ENCODE peak calls at places on chromosomes 3 and 15, in eight cellular contexts. V is upper lobe of right lung, J is HAP-1, Y is heart left ventricle, Q is lower lobe of right lung, M is NT2/D1, U is OCI-LY7, X is gastrocnemius medialis. E is an unnamed sample. For H3K4me1, the result is how much of the 10 kb centered on the place peaks cover.

GRCh38 chr3:45756055-45756454 is 40.3 kb downstream of the SLC6A20 start:
- DNase-seq in X (no peak), U (no peak), V (no peak), Q (no peak), J (no peak), Y (no peak), M (no peak), E (no peak)

GRCh38 chr3:40120816-40121215 is 188.7 kb upstream of the EIF1B start:
- DNase-seq in X (no peak), V (no peak), Q (no peak), J (no peak), M (no peak), Y (no peak), U (no peak), E (peak)

GRCh38 chr3:168467085-168467714 is 371.5 kb upstream of the GOLIM4 start:
- DNase-seq in X (no peak), Y (peak), J (peak), V (no peak), M (peak), Q (no peak), U (no peak), E (peak)

GRCh38 chr3:143590660-143591059 is 257.6 kb downstream of the SLC9A9 start:
- DNase-seq in Q (no peak), J (no peak), Y (no peak), X (no peak), V (no peak), U (no peak), M (no peak), E (no peak)

GRCh38 chr15:60349589-60349988 is 48.2 kb downstream of the ANXA2 start:
- DNase-seq in M (no peak), U (no peak), Y (no peak), Q (no peak), J (no peak), X (no peak), V (no peak), E (no peak)

GRCh38 chr3:112759681-112760080 is 87.0 kb downstream of the CD200R1L start:
- DNase-seq in Q (no peak), U (no peak), X (no peak), Y (no peak), V (no peak), M (no peak), J (no peak), E (no peak)

GRCh38 chr3:45712434-45713110 is 23.4 kb downstream of the SACM1L start:
- DNase-seq in M (no peak), J (no peak), X (no peak), Q (no peak), Y (no peak), V (no peak), U (no peak), E (peak)

GRCh38 chr3:60303160-60303559 is 948.1 kb downstream of the FHIT start:
- DNase-seq in X (no peak), J (no peak), Q (no peak), Y (no peak), M (no peak), U (no peak), V (no peak), E (peak)

GRCh38 chr3:27986204-27986879 is 255.1 kb upstream of the CMC1 start:
- DNase-seq in M (peak), J (no peak), V (no peak), X (no peak), Y (no peak), U (no peak), Q (no peak), E (no peak)

GRCh38 chr3:195030791-195031321 is 240.1 kb downstream of the XXYLT1 start:
- DNase-seq in Y (no peak), U (no peak), M (no peak), J (no peak), Q (no peak), X (no peak), V (peak), E (no peak)

GRCh38 chr15:25875551-25875950 is 12.4 kb upstream of the ATP10A start:
- DNase-seq in U (no peak), Q (no peak), X (no peak), J (no peak), Y (no peak), V (no peak), M (no peak), E (no peak)

GRCh38 chr15:26453914-26454313 is 319.0 kb downstream of the GABRB3 start:
- DNase-seq in Q (no peak), M (no peak), X (no peak), V (no peak), J (no peak), U (no peak), Y (no peak), E (no peak)

GRCh38 chr15:42919794-42920280 is 741 bp downstream of the TTBK2 start:
- DNase-seq in Y (no peak), U (peak), M (no peak), X (peak), J (peak), Q (no peak), V (no peak), E (peak)

GRCh38 chr3:135927170-135927569 is 38.4 kb upstream of the PPP2R3A start:
- DNase-seq in V (no peak), J (no peak), Q (no peak), M (no peak), X (no peak), U (no peak), Y (no peak), E (no peak)

GRCh38 chr3:134377896-134378295 is 3.6 kb upstream of the AMOTL2 start:
- DNase-seq in U (no peak), Q (peak), V (peak), Y (no peak), X (no peak), J (no peak), M (no peak), E (no peak)

GRCh38 chr15:62119224-62119925 is 45.7 kb downstream of the C2CD4B start:
- DNase-seq in Y (no peak), V (no peak), Q (no peak), U (peak), X (peak), J (no peak), M (no peak), E (peak)

GRCh38 chr3:177553586-177553985 is 356.3 kb upstream of the TBL1XR1 start:
- DNase-seq in V (no peak), Y (no peak), Q (no peak), M (no peak), J (no peak), U (no peak), X (no peak), E (no peak)

GRCh38 chr3:134807189-134807588 is 12.1 kb downstream of the EPHB1 start:
- DNase-seq in M (no peak), J (no peak), Y (no peak), U (no peak), X (no peak), Q (no peak), V (no peak), E (no peak)

GRCh38 chr15:68220967-68221366 is 8.6 kb downstream of the CLN6 start:
- DNase-seq in V (no peak), Y (no peak), M (no peak), J (no peak), Q (no peak), U (no peak), X (no peak), E (no peak)

GRCh38 chr3:107133891-107134290 is 243.3 kb upstream of the CCDC54 start:
- DNase-seq in M (no peak), X (no peak), J (no peak), Q (no peak), V (no peak), Y (no peak), U (no peak), E (no peak)

GRCh38 chr3:126352476-126353454 is 4.4 kb downstream of the KLF15 start:
- DNase-seq in U (no peak), M (no peak), X (peak), Y (peak), V (peak), J (peak), Q (peak), E (no peak)

GRCh38 chr3:6035626-6036025 is 825.3 kb upstream of the GRM7 start:
- DNase-seq in U (no peak), Y (no peak), V (peak), Q (no peak), M (no peak), X (no peak), J (no peak), E (no peak)

GRCh38 chr3:44000586-44000985 is 241.1 kb upstream of the TOPAZ1 start:
- DNase-seq in Q (no peak), M (no peak), V (no peak), J (no peak), U (peak), X (no peak), Y (no peak), E (peak)

GRCh38 chr3:73558399-73559075 is 66.2 kb downstream of the PDZRN3 start:
- DNase-seq in J (no peak), Q (no peak), U (no peak), X (peak), M (no peak), Y (no peak), V (no peak), E (peak)

GRCh38 chr15:39741258-39741657 is 41.4 kb downstream of the FSIP1 start:
- DNase-seq in V (no peak), U (no peak), Q (no peak), M (no peak), J (no peak), X (no peak), Y (no peak), E (peak)

GRCh38 chr3:111541911-111542483 is at the start of gene CD96:
- DNase-seq in V (no peak), Y (no peak), Q (no peak), X (no peak), J (no peak), U (no peak), M (no peak), E (peak)

GRCh38 chr3:58688563-58688962 is 22.0 kb upstream of the FAM3D start:
- DNase-seq in Q (no peak), J (no peak), M (no peak), U (no peak), Y (no peak), V (no peak), X (no peak), E (no peak)

GRCh38 chr3:44914936-44915335 is 40.5 kb downstream of the TGM4 start:
- DNase-seq in X (no peak), Y (no peak), U (peak), M (no peak), Q (no peak), J (peak), V (no peak), E (no peak)

GRCh38 chr15:65060641-65061397 is 7.0 kb downstream of the RASL12 start:
- DNase-seq in V (no peak), M (no peak), U (no peak), X (no peak), Y (no peak), J (no peak), Q (no peak), E (no peak)

GRCh38 chr3:39329493-39329892 is at the start of gene CCR8:
- DNase-seq in U (no peak), X (no peak), M (no peak), Q (no peak), V (no peak), J (no peak), Y (no peak), E (no peak)

GRCh38 chr3:108067768-108068167 is 23.1 kb downstream of the CD47 start:
- DNase-seq in V (no peak), U (no peak), Q (no peak), J (no peak), Y (no peak), X (no peak), M (no peak), E (no peak)

GRCh38 chr3:32399030-32399620 is 7.5 kb downstream of the CMTM7 start:
- DNase-seq in U (peak), Q (no peak), Y (no peak), M (peak), J (peak), X (no peak), V (no peak), E (peak)

GRCh38 chr15:91200101-91200754 is 100.2 kb downstream of the SV2B start:
- DNase-seq in J (no peak), Q (no peak), Y (no peak), V (no peak), M (no peak), U (no peak), X (no peak), E (no peak)

GRCh38 chr3:184506579-184506978 is 55.0 kb upstream of the EPHB3 start:
- DNase-seq in J (no peak), Y (no peak), M (no peak), V (no peak), Q (no peak), X (no peak), U (no peak), E (peak)

GRCh38 chr15:42800731-42801474 is 64.0 kb upstream of the CDAN1 start:
- DNase-seq in X (no peak), U (peak), M (peak), V (no peak), Y (no peak), Q (no peak), J (peak), E (no peak)

DNA sequence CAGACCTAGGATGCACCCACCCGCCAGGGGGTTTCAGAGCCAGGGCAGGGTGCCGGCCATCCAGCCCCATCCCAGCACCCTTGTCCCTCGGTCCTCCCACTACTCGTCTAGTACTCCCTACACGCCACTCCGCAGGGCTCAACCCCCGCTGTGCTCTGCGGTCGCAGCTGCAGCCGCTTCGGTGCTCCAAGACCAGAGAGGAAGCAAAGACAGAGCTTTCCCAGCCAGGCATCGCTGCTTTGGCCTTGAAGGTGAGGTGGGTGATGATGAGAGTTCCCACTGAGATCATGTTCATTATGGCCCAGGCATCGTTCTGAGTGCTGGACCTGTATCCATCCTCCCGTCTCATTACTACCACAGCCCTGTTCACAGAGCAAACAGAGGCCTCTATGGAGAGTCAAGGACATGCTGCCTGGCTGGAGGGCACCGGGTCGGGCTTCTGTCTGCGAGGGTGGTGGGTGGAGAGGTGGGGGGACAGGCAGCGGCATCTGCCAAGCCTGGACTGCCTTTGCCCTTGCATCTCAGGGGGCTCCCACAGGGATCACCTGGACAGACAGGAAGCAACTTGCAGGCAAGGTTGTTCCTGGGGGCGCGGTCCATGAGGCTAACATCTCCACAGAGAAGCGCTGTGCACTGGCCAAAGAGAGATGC is 66.9 kb downstream of the KLF13 start:
- DNase-seq in M (no peak), J (no peak), U (peak), Q (no peak), Y (peak), X (no peak), V (no peak), E (no peak)
- H3K4me3 ChIP-seq in M (no peak), J (no peak), U (peak), Q (peak), Y (no peak), X (no peak), V (peak), E (no peak)

DNA sequence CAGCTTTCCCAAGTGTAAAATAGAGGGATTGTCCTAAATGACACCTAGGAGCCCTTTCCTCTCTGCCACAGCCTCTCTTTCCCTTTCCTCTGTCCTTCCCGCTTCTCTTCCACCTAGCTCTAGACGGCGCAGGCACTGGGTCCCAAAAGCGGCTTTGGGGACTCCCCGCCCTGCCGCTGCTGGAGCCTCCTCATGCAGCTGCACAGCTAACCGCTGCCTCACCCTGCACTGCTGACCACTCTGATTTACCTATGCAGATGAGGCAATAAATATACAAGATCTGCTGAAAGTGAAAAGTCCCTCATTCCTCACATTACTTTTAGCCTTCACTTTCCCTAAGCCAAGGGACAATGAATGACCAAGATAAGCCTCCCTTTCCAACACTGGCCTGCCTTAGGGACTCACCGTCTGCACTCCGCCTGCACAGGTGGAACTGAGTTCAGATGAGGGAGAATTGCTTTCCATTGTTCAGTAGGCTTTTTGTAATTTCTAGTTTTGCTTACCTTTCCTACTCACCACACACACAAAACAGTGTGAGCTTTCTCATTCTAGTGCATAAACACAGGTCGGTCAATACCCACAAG is 197.5 kb upstream of the BCL6 start:
- DNase-seq in X (no peak), Q (no peak), M (no peak), J (no peak), V (no peak), U (peak), Y (no peak), E (no peak)
- H3K4me1 ChIP-seq in X (under half), Q (under half), M (under half), J (under half), V (under half), U (half or more), Y (under half), E (under half)

GRCh38 chr3:35640736-35641135 is 1.4 kb downstream of the ARPP21 start:
- DNase-seq in X (no peak), Q (no peak), Y (no peak), U (no peak), M (no peak), J (no peak), V (no peak), E (no peak)

GRCh38 chr3:35641920-35642532 is 2.7 kb downstream of the ARPP21 start:
- DNase-seq in Y (no peak), U (no peak), M (no peak), V (no peak), J (no peak), Q (no peak), X (no peak), E (no peak)

GRCh38 chr3:35638640-35639250 is 580 bp upstream of the ARPP21 start:
- DNase-seq in Y (no peak), U (no peak), Q (no peak), V (no peak), X (no peak), J (no peak), M (no peak), E (no peak)

GRCh38 chr3:35639251-35640185 is at the start of gene ARPP21:
- DNase-seq in V (peak), J (peak), Q (peak), X (peak), U (peak), M (peak), Y (no peak), E (peak)

DNA sequence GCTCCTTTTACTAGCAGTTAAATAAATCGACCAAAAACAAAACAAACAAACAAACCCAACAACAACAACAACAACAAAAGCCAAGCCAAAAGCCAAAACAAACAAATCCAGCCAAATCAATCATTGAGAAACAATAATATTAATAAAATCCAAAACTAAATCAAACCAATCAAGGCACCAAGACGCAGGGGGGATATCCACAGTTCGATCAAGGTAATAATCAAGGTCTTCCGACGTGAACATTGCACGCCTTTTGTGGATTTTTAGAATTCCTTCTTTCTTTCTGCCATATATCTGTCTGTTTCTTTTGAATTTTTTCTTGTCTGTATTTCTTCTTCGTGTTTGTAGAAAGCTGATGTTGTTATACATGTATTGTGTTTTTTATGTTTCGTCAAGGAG is 860 bp downstream of the ARPP21 start:
- DNase-seq in M (no peak), Q (no peak), J (no peak), X (no peak), U (no peak), Y (no peak), V (no peak), E (no peak)
- H3K4me3 ChIP-seq in M (peak), Q (peak), J (peak), X (peak), U (peak), Y (peak), V (no peak), E (no peak)

GRCh38 chr3:52896613-52897012 is 735 bp downstream of the STIMATE start:
- DNase-seq in X (no peak), M (peak), Y (no peak), J (peak), Q (no peak), V (no peak), U (peak), E (no peak)
- H3K4me1 ChIP-seq in X (half or more), M (under half), Y (half or more), J (under half), Q (half or more), V (half or more), U (under half), E (under half)

DNA sequence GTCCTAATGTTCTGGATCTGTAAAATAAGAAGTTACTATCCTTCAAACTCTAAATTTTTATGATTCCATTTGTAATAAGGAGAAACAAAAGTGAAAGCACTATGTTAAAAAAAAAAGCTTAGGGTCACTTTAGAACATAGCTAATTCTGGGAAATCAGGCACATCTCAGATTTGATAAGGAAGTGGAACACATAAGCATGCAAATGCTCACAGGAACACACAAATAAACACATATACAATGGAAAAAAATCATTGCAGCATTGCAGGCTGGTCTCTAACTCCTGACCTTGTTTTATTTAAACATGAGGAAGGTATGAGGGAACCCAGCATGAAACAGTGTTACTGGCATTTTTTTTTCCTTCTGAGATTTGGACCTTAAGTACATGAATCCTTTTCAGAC is 63.2 kb upstream of the TNFSF10 start:
- DNase-seq in M (no peak), J (no peak), V (no peak), Q (no peak), Y (no peak), X (no peak), U (no peak), E (no peak)
- H3K4me3 ChIP-seq in M (no peak), J (no peak), V (no peak), Q (peak), Y (no peak), X (no peak), U (no peak), E (no peak)

GRCh38 chr3:100261481-100261903 is 700 bp downstream of the TBC1D23 start:
- DNase-seq in Q (no peak), U (no peak), X (no peak), V (no peak), Y (no peak), M (no peak), J (no peak), E (no peak)
- H3K4me1 ChIP-seq in Q (under half), U (under half), X (half or more), V (under half), Y (half or more), M (under half), J (under half), E (under half)